ENCODE peak calls at places on chromosomes 1 and 21, in ten cellular contexts. G is stomach; U is PC-9; Z is activated CD8-positive, alpha-beta T cell treated with anti-CD3 and anti-CD28 coated beads for 36 hours; Q is HFFc6; L is AG10803; D is left ventricle myocardium inferior; P is ovary; F is tibial artery; B is uterus. M is an unnamed sample.

GRCh38 chr21:36788116-36788515 is 89.2 kb downstream of the SIM2 start:
- DNase-seq in G (peak), U (peak), Z (no peak), Q (no peak), L (no peak), D (no peak), P (no peak), F (no peak), B (no peak), M (peak)

GRCh38 chr1:21651214-21652042 is 17.7 kb downstream of the RAP1GAP start:
- DNase-seq in G (peak), U (no peak), Z (peak), Q (no peak), L (no peak), D (no peak), P (peak), F (no peak), B (no peak), M (peak)

GRCh38 chr1:35894183-35894582 is 11.2 kb downstream of the AGO1 start:
- DNase-seq in G (no peak), U (no peak), Z (no peak), Q (peak), L (no peak), D (no peak), P (peak), F (peak), B (no peak), M (no peak)

GRCh38 chr1:39646232-39647081 is 7.0 kb upstream of the HEYL start:
- DNase-seq in G (no peak), U (no peak), Z (no peak), Q (peak), L (peak), D (peak), P (peak), F (peak), B (peak), M (no peak)

GRCh38 chr21:36743008-36743407 is 44.1 kb downstream of the SIM2 start:
- DNase-seq in G (no peak), U (no peak), Z (no peak), Q (no peak), L (no peak), D (no peak), P (no peak), F (no peak), B (no peak), M (no peak)

GRCh38 chr1:38651669-38652068 is 207.9 kb downstream of the RRAGC start:
- DNase-seq in G (no peak), U (no peak), Z (no peak), Q (no peak), L (no peak), D (no peak), P (no peak), F (no peak), B (no peak), M (no peak)

GRCh38 chr1:79190074-79190473 is 183.5 kb upstream of the ADGRL4 start:
- DNase-seq in G (no peak), U (no peak), Z (no peak), Q (no peak), L (no peak), D (no peak), P (no peak), F (no peak), B (no peak), M (no peak)

GRCh38 chr21:42443181-42443785 is 39.6 kb downstream of the UBASH3A start:
- DNase-seq in G (no peak), U (no peak), Z (no peak), Q (no peak), L (no peak), D (no peak), P (no peak), F (no peak), B (no peak), M (no peak)

GRCh38 chr1:183331095-183331742 is 87.0 kb downstream of the NMNAT2 start:
- DNase-seq in G (no peak), U (no peak), Z (no peak), Q (no peak), L (no peak), D (no peak), P (no peak), F (no peak), B (no peak), M (peak)
- TF ChIP-seq CTCF in G (no peak), U (no peak), Z (no peak), Q (peak), L (no peak), D (no peak), P (no peak), F (no peak), B (no peak), M (no peak)

GRCh38 chr1:203026666-203027663 is 674 bp downstream of the PPFIA4 start:
- DNase-seq in G (peak), U (no peak), Z (no peak), Q (no peak), L (no peak), D (no peak), P (peak), F (no peak), B (no peak), M (no peak)
- TF ChIP-seq CTCF in G (no peak), U (no peak), Z (no peak), Q (no peak), L (no peak), D (no peak), P (no peak), F (no peak), B (no peak), M (no peak)

GRCh38 chr1:34547043-34547674 is 207.7 kb upstream of the GJB5 start:
- DNase-seq in G (no peak), U (no peak), Z (no peak), Q (no peak), L (peak), D (no peak), P (no peak), F (no peak), B (no peak), M (peak)
- TF ChIP-seq CTCF in G (no peak), U (peak), Z (no peak), Q (no peak), L (peak), D (no peak), P (no peak), F (no peak), B (no peak), M (no peak)

GRCh38 chr1:192546596-192547199 is 28.9 kb upstream of the RGS1 start:
- DNase-seq in G (no peak), U (peak), Z (no peak), Q (no peak), L (no peak), D (no peak), P (no peak), F (no peak), B (no peak), M (no peak)
- TF ChIP-seq CTCF in G (no peak), U (no peak), Z (no peak), Q (no peak), L (no peak), D (no peak), P (no peak), F (no peak), B (no peak), M (no peak)

DNA sequence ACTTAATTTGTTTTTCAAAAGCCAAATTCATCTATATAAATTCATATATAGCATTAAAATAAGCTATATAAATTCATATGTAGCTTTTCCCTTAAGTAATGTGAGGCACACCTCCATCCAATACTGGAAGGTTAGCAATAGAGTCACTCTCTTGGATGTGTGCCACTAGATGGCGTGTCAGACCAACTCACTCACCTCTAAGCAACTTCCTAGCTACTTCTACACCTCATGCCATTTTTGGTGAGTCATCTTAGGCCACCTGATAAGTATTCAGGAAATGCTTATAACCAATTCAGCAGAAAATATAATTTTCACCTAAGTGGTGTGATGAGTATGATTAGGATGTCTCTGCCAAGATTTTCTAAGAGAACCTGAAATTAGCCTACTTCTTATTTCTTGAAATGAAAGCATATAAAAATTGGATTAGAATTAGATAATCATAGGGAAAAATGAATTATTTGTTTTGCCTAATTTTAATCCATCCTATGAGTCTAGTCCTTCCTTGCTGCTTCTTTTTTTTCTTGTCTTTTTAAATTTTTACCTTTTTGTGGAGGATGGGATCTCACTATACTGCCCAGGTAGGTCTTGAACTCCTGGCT is 34.4 kb upstream of the TADA1 start:
- DNase-seq in G (peak), U (peak), Z (peak), Q (peak), L (peak), D (peak), P (no peak), F (peak), B (peak), M (peak)
- TF ChIP-seq CTCF in G (peak), U (peak), Z (peak), Q (peak), L (peak), D (peak), P (no peak), F (peak), B (peak), M (peak)

GRCh38 chr1:168638884-168639283 is 62.5 kb downstream of the XCL1 start:
- DNase-seq in G (no peak), U (no peak), Z (no peak), Q (no peak), L (no peak), D (no peak), P (no peak), F (no peak), B (no peak), M (no peak)

GRCh38 chr1:168637350-168637991 is 61.1 kb downstream of the XCL1 start:
- DNase-seq in G (no peak), U (no peak), Z (no peak), Q (peak), L (no peak), D (no peak), P (no peak), F (no peak), B (no peak), M (peak)

GRCh38 chr1:168636642-168637111 is 60.3 kb downstream of the XCL1 start:
- DNase-seq in G (no peak), U (peak), Z (no peak), Q (peak), L (peak), D (no peak), P (no peak), F (peak), B (no peak), M (peak)

GRCh38 chr1:168635129-168635528 is 58.7 kb downstream of the XCL1 start:
- DNase-seq in G (no peak), U (no peak), Z (no peak), Q (no peak), L (no peak), D (no peak), P (no peak), F (no peak), B (no peak), M (no peak)

GRCh38 chr1:168636200-168636599 is 59.8 kb downstream of the XCL1 start:
- DNase-seq in G (no peak), U (no peak), Z (no peak), Q (no peak), L (no peak), D (no peak), P (no peak), F (no peak), B (no peak), M (peak)
- TF ChIP-seq CTCF in G (peak), U (no peak), Z (no peak), Q (peak), L (peak), D (peak), P (no peak), F (no peak), B (no peak), M (peak)

GRCh38 chr1:201144701-201145100 is 9.6 kb downstream of the TMEM9 start:
- DNase-seq in G (no peak), U (no peak), Z (no peak), Q (no peak), L (no peak), D (no peak), P (no peak), F (no peak), B (no peak), M (no peak)
- TF ChIP-seq CTCF in G (no peak), U (no peak), Z (no peak), Q (no peak), L (no peak), D (no peak), P (no peak), F (no peak), B (no peak), M (no peak)

GRCh38 chr1:40862008-40862863 is at the start of gene CITED4:
- DNase-seq in G (peak), U (peak), Z (peak), Q (peak), L (peak), D (peak), P (peak), F (peak), B (peak), M (peak)
- TF ChIP-seq CTCF in G (no peak), U (peak), Z (no peak), Q (no peak), L (no peak), D (peak), P (peak), F (peak), B (peak), M (peak)

DNA sequence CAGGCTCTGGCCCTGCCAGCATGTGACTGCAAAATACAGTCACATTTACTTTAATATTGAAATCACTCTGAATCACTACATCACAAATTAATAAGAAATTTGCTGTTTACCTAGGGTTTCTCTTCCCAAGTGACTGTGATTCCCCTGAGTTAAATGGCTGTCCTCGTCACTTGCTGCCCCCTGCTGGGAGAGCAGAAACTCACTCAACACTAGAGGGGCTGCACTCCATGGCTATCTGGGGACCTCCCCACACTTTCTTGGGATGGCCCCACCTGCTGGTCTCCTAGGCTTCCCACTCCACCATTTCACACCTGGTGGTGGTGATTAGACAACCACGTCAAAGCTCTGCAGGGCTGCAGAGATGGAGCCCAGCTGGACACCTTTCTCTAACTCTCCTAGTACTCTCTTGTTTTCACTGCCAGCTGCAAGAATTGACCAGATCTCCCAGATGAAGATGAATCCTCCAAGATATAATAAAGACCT is 63.4 kb downstream of the CD2 start:
- DNase-seq in G (peak), U (peak), Z (peak), Q (peak), L (peak), D (no peak), P (no peak), F (no peak), B (no peak), M (peak)
- TF ChIP-seq CTCF in G (peak), U (peak), Z (peak), Q (peak), L (peak), D (peak), P (no peak), F (no peak), B (peak), M (peak)